ENCODE peak calls at places on chromosomes 16 and 17, in five cellular contexts. C, F, T, Q and B are unnamed samples.
A peak's percentile ranks its signal among the peaks of the same experiment; 100 is the strongest.

GRCh38 chr16:75087040-75087979 is 29.3 kb downstream of the LDHD start:
- DNase-seq in F (peak; percentile 31), C (peak; percentile 67), Q (peak; percentile 73), T (no peak), B (no peak)

GRCh38 chr17:50541402-50541915 is 5.5 kb upstream of the SPATA20 start:
- DNase-seq in F (no peak), C (no peak), Q (no peak), T (no peak), B (no peak)

GRCh38 chr17:8887834-8888703 is 20.6 kb upstream of the PIK3R6 start:
- DNase-seq in Q (peak; percentile 54), C (peak; percentile 49), T (peak; percentile 89), F (no peak), B (no peak)

GRCh38 chr16:73949574-73950348 is 346.9 kb upstream of the PSMD7 start:
- DNase-seq in C (peak; percentile 91), F (peak; percentile 95), T (no peak), Q (peak; percentile 71), B (no peak)

GRCh38 chr17:37770631-37771518 is 26.0 kb upstream of the HNF1B start:
- DNase-seq in Q (peak; percentile 76), F (peak; percentile 15), T (peak; percentile 80), C (peak; percentile 56), B (peak; percentile 44)

GRCh38 chr16:79988721-79989220 is 388.2 kb upstream of the MAF start:
- DNase-seq in C (no peak), T (no peak), F (no peak), Q (no peak), B (no peak)

GRCh38 chr17:83200231-83200699 is 120.9 kb downstream of the METRNL start:
- DNase-seq in T (peak; percentile 6), F (no peak), C (peak; percentile 71), Q (peak; percentile 90), B (no peak)

GRCh38 chr17:38508570-38508950 is 80.3 kb downstream of the ARHGAP23 start:
- DNase-seq in C (no peak), Q (peak; percentile 5), F (no peak), T (no peak), B (no peak)

GRCh38 chr16:70430667-70431536 is 8.0 kb downstream of the ST3GAL2 start:
- DNase-seq in F (no peak), Q (no peak), T (no peak), C (peak; percentile 39), B (no peak)

GRCh38 chr17:81419333-81419885 is 24.2 kb downstream of the BAHCC1 start:
- DNase-seq in C (peak; percentile 97), F (peak; percentile 78), T (no peak), Q (peak; percentile 90), B (peak; percentile 79)

GRCh38 chr17:11712445-11712844 is 114.2 kb downstream of the DNAH9 start:
- DNase-seq in Q (no peak), C (no peak), T (no peak), F (no peak), B (no peak)

GRCh38 chr16:73036074-73036826 is 11.7 kb downstream of the ZFHX3 start:
- DNase-seq in C (no peak), F (no peak), T (peak; percentile 63), Q (no peak), B (no peak)

GRCh38 chr16:82263456-82264159 is 93.6 kb upstream of the MPHOSPH6 start:
- DNase-seq in Q (peak; percentile 67), C (peak; percentile 48), T (peak; percentile 63), F (peak; percentile 3), B (peak; percentile 1)

GRCh38 chr16:2964416-2965223 is 545 bp downstream of the KREMEN2 start:
- DNase-seq in T (peak; percentile 98), F (no peak), Q (no peak), C (no peak), B (peak; percentile 49)

GRCh38 chr16:3112058-3112880 is at the start of gene ZNF205:
- DNase-seq in T (peak; percentile 88), F (no peak), C (peak; percentile 73), Q (peak; percentile 74), B (peak; percentile 49)

GRCh38 chr17:59842901-59843652 is 49.7 kb downstream of the TUBD1 start:
- DNase-seq in C (peak; percentile 94), T (no peak), Q (peak; percentile 99), F (peak; percentile 89), B (no peak)